ENCODE peak calls at places on chromosomes 11 and 22, in six cellular contexts. N, Y, W, H, V and D are unnamed samples.

GRCh38 chr22:47042861-47043496 is 280.5 kb downstream of the TBC1D22A start:
- DNase-seq in W (no peak), H (no peak), Y (no peak), N (no peak), V (no peak), D (no peak)

GRCh38 chr22:38963872-38964271 is 6.5 kb downstream of the APOBEC3A start:
- DNase-seq in N (no peak), H (no peak), W (peak), V (peak), Y (peak), D (no peak)

GRCh38 chr11:35337919-35338316 is 81.4 kb downstream of the SLC1A2 start:
- DNase-seq in V (no peak), Y (no peak), N (no peak), H (no peak), W (no peak), D (no peak)

GRCh38 chr11:26017903-26018750 is 313.8 kb upstream of the ANO3 start:
- DNase-seq in Y (no peak), W (no peak), V (no peak), N (no peak), H (no peak), D (no peak)

GRCh38 chr11:57781529-57781943 is 19.9 kb downstream of the CTNND1 start:
- DNase-seq in H (no peak), V (peak), W (peak), N (no peak), Y (no peak), D (no peak)

GRCh38 chr11:20719821-20720220 is 50.4 kb downstream of the NELL1 start:
- DNase-seq in W (no peak), H (no peak), N (no peak), Y (no peak), V (no peak), D (no peak)

GRCh38 chr11:12213920-12214319 is 103.5 kb downstream of the MICAL2 start:
- DNase-seq in V (no peak), H (no peak), N (no peak), W (no peak), Y (no peak), D (no peak)

GRCh38 chr22:33440756-33441155 is 382.6 kb upstream of the SYN3 start:
- DNase-seq in Y (no peak), H (no peak), N (no peak), W (no peak), V (no peak), D (no peak)

GRCh38 chr11:3198815-3199214 is 19.8 kb downstream of the MRGPRG start:
- DNase-seq in V (no peak), H (no peak), W (no peak), Y (no peak), N (no peak), D (no peak)

GRCh38 chr22:29877620-29878019 is 5.4 kb upstream of the MTMR3 start:
- DNase-seq in H (no peak), V (no peak), W (no peak), N (no peak), Y (no peak), D (no peak)

GRCh38 chr11:28049338-28050216 is 58.4 kb downstream of the KIF18A start:
- DNase-seq in N (no peak), V (no peak), W (no peak), Y (peak), H (no peak), D (no peak)

GRCh38 chr11:134531331-134532135 is 119.5 kb upstream of the B3GAT1 start:
- DNase-seq in Y (no peak), V (no peak), N (peak), W (peak), H (no peak), D (no peak)

GRCh38 chr22:45073064-45073463 is 63.3 kb upstream of the PHF21B start:
- DNase-seq in W (no peak), N (no peak), Y (no peak), H (no peak), V (no peak), D (no peak)

GRCh38 chr11:9681583-9682372 is 17.9 kb downstream of the SWAP70 start:
- DNase-seq in W (no peak), H (no peak), Y (no peak), N (no peak), V (no peak), D (no peak)

GRCh38 chr11:84165139-84165538 is 879.0 kb upstream of the CCDC90B start:
- DNase-seq in W (no peak), N (no peak), H (no peak), V (no peak), Y (no peak), D (no peak)

GRCh38 chr11:123407124-123407995 is 22.7 kb upstream of the GRAMD1B start:
- DNase-seq in V (peak), W (peak), H (no peak), Y (peak), N (no peak), D (no peak)

GRCh38 chr11:118635237-118635591 is 27.8 kb downstream of the PHLDB1 start:
- DNase-seq in N (no peak), Y (no peak), W (no peak), V (no peak), H (no peak), D (no peak)

GRCh38 chr11:34387653-34388052 is 29.8 kb upstream of the ABTB2 start:
- DNase-seq in H (no peak), W (no peak), V (no peak), N (no peak), Y (no peak), D (no peak)

GRCh38 chr11:13958596-13958995 is 3.9 kb upstream of the SPON1 start:
- DNase-seq in H (no peak), W (no peak), V (no peak), N (no peak), Y (no peak), D (no peak)

GRCh38 chr22:49139492-49140151 is 688.1 kb downstream of the BRD1 start:
- DNase-seq in N (no peak), V (no peak), W (no peak), Y (no peak), H (no peak), D (no peak)

GRCh38 chr11:120184946-120185677 is 25.7 kb upstream of the OAF start:
- DNase-seq in N (peak), Y (no peak), V (peak), W (peak), H (peak), D (no peak)

GRCh38 chr11:15967166-15967565 is 389.2 kb downstream of the SOX6 start:
- DNase-seq in W (no peak), V (peak), Y (peak), N (no peak), H (no peak), D (no peak)

GRCh38 chr11:86218125-86219081 is 26.1 kb upstream of the EED start:
- DNase-seq in W (peak), Y (peak), V (peak), N (peak), H (peak), D (no peak)

GRCh38 chr11:109298865-109299264 is 123.1 kb upstream of the C11orf87 start:
- DNase-seq in H (no peak), W (no peak), N (no peak), Y (no peak), V (no peak), D (no peak)

GRCh38 chr22:22109693-22110466 is 127.3 kb upstream of the TOP3B start:
- DNase-seq in V (no peak), N (no peak), Y (no peak), H (no peak), W (no peak), D (peak)

GRCh38 chr22:22110548-22111266 is 128.1 kb upstream of the TOP3B start:
- DNase-seq in H (no peak), N (no peak), V (peak), Y (peak), W (no peak), D (no peak)

GRCh38 chr22:22111983-22112382 is 129.4 kb upstream of the TOP3B start:
- DNase-seq in V (no peak), Y (no peak), W (no peak), H (no peak), N (no peak), D (no peak)

GRCh38 chr22:22112533-22113294 is 130.1 kb upstream of the TOP3B start:
- DNase-seq in Y (no peak), N (no peak), W (no peak), V (no peak), H (no peak), D (no peak)

GRCh38 chr22:22111267-22111751 is 128.7 kb upstream of the TOP3B start:
- DNase-seq in W (no peak), H (no peak), N (no peak), Y (peak), V (no peak), D (no peak)
- TF ChIP-seq EP300 in W (no peak), H (no peak), N (no peak), Y (no peak), V (no peak), D (no peak)

GRCh38 chr22:27719033-27719341 is 82.6 kb downstream of the MN1 start:
- DNase-seq in W (no peak), V (no peak), Y (no peak), H (no peak), N (no peak), D (no peak)

GRCh38 chr22:27719535-27720227 is 81.9 kb downstream of the MN1 start:
- DNase-seq in H (no peak), N (no peak), W (no peak), Y (peak), V (no peak), D (no peak)

GRCh38 chr22:27717094-27717493 is 84.5 kb downstream of the MN1 start:
- DNase-seq in Y (no peak), W (no peak), V (no peak), N (no peak), H (no peak), D (no peak)

GRCh38 chr22:27716074-27716473 is 85.5 kb downstream of the MN1 start:
- DNase-seq in Y (no peak), V (no peak), W (no peak), N (no peak), H (no peak), D (no peak)

DNA sequence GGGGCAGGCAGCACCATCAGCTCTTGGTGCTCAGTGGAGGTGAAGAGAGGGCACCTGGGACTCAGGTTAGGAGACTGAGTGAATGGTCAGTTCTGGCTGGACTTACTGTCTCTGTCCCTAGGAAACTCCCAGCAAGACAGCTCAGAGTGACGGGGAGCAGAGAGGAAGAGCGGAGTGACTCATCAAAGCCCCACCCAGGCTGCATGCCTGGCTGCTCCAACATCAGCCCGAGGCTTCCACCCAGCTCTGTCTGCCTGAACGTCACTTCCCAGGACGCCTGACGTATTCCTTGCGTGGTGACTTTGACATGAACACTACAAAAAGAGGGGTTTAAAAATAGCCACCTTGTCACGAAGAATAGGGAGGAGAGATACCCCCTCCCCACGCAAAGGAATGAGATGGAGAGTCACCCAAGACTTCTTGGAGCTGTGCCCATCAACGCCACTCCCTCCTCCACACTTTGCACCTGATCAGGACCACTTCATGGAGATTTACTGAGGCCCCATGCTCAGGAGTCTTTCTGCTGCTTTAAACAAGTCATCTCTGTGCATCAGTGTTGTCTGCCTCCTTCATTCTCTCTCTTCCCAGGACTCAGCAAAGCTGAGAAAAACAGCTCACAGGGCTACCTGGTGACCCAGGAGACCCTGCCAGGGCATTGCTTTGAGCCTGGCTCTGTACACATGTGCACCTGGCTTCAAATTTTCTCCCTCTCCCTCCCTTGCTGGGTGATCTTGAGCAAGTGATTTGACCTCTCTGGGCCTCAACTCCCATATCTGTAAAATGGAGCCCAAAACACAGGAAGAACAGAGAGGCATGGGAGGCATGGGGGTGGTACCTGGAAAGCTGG is 83.1 kb downstream of the MN1 start:
- DNase-seq in H (peak), N (peak), W (peak), Y (peak), V (peak), D (peak)
- H3K27ac ChIP-seq in H (no peak), N (peak), W (peak), Y (peak), V (no peak), D (peak)

GRCh38 chr11:64317325-64317960 is at the start of gene TRMT112:
- DNase-seq in V (peak), Y (peak), W (peak), H (peak), N (peak), D (peak)

GRCh38 chr11:64313491-64314145 is 3.7 kb downstream of the TRMT112 start:
- DNase-seq in N (peak), V (peak), W (no peak), Y (no peak), H (no peak), D (no peak)

GRCh38 chr11:64314805-64315561 is 2.4 kb downstream of the TRMT112 start:
- DNase-seq in Y (no peak), V (no peak), H (no peak), W (no peak), N (no peak), D (no peak)

GRCh38 chr11:64312947-64313346 is 4.4 kb downstream of the TRMT112 start:
- DNase-seq in V (no peak), H (no peak), Y (no peak), W (no peak), N (no peak), D (no peak)

DNA sequence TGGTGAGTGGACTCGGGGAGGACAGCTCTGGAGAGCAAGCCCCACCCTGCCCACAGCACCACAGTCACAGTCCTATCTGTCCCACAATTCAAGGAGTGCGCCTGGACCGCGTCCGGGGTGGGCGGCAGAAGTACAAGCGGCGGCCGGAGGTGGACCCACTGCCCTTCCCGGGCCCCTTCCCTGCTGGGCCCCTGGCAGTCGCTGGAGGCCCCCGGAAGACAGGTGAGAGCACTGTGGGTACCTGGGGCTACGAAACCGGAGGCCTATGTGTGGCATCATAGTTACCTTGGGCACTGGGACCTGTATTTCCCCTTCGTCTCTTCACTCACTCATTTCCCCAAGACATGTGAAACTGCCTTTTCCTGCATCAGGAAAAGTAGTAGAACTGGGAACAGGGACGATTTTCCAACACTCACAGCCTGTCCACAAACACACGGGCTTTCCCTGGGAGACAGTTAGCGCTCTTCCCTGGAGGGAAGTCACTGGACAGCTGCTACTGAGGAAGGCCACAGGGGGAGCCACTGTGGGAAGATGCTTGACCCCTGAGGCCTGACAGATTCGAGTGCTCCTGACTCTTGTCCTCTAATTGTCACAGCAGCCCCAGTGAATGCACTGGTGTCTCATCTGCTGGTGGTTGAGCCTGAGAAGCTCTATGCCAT is 3.1 kb downstream of the TRMT112 start:
- DNase-seq in Y (peak), N (no peak), V (no peak), W (no peak), H (no peak), D (no peak)
- TF ChIP-seq CTCF in Y (no peak), N (no peak), V (no peak), W (no peak), H (no peak), D (no peak)

GRCh38 chr11:95655544-95655943 is 134.0 kb downstream of the FAM76B start:
- DNase-seq in V (no peak), W (no peak), H (no peak), N (no peak), Y (no peak), D (no peak)

GRCh38 chr11:95653099-95653498 is 136.5 kb downstream of the FAM76B start:
- DNase-seq in Y (no peak), N (no peak), V (no peak), W (no peak), H (no peak), D (no peak)

GRCh38 chr11:95650271-95650670 is 139.3 kb downstream of the FAM76B start:
- DNase-seq in H (no peak), W (no peak), Y (no peak), V (no peak), N (no peak), D (no peak)

GRCh38 chr11:95647805-95648379 is 141.7 kb downstream of the FAM76B start:
- DNase-seq in Y (no peak), W (no peak), V (no peak), H (no peak), N (no peak), D (no peak)

GRCh38 chr11:95652002-95652472 is 137.5 kb downstream of the FAM76B start:
- DNase-seq in W (no peak), Y (no peak), H (no peak), N (no peak), V (no peak), D (no peak)
- TF ChIP-seq EP300 in W (no peak), Y (no peak), H (no peak), N (no peak), V (no peak), D (no peak)